ENCODE peak calls at places on chromosomes 4 and X, in five cellular contexts. V is GM12878, L is HepG2, Y is K562, I is SK-N-SH. S is an unnamed sample.
A peak's percentile ranks its signal among the peaks of the same experiment; 100 is the strongest.

GRCh38 chr4:7326693-7327340 is 107.9 kb downstream of the PSAPL1 start:
- DNase-seq in V (no peak), L (no peak), I (peak; percentile 57), Y (no peak), S (no peak)

GRCh38 chrX:150936556-150936955 is 38.1 kb upstream of the CD99L2 start:
- DNase-seq in Y (no peak), I (no peak), V (no peak), L (no peak), S (no peak)

GRCh38 chr4:145014365-145014764 is 83.6 kb downstream of the ANAPC10 start:
- DNase-seq in I (no peak), V (no peak), Y (no peak), L (no peak), S (no peak)

GRCh38 chrX:81174286-81174685 is 27.4 kb downstream of the HMGN5 start:
- DNase-seq in I (no peak), Y (no peak), L (peak; percentile 3), V (no peak), S (no peak)

GRCh38 chrX:43809463-43809862 is 72.8 kb downstream of the MAOB start:
- DNase-seq in V (no peak), I (no peak), Y (no peak), L (no peak), S (no peak)

GRCh38 chr4:6183740-6184139 is 16.6 kb downstream of the JAKMIP1 start:
- DNase-seq in Y (no peak), V (peak; percentile 95), I (no peak), L (no peak), S (no peak)

GRCh38 chr4:128707864-128708263 is 101.6 kb upstream of the JADE1 start:
- DNase-seq in I (no peak), Y (no peak), L (no peak), V (no peak), S (no peak)

GRCh38 chr4:4712800-4713528 is 146.5 kb upstream of the MSX1 start:
- DNase-seq in I (no peak), Y (no peak), L (peak; percentile 91), V (no peak), S (no peak)

GRCh38 chr4:140691369-140691768 is 64.8 kb downstream of the TBC1D9 start:
- DNase-seq in Y (no peak), I (no peak), V (no peak), L (peak; percentile 38), S (no peak)

GRCh38 chrX:130083656-130084382 is 26.5 kb downstream of the ELF4 start:
- DNase-seq in Y (no peak), V (no peak), L (no peak), I (no peak), S (no peak)

GRCh38 chr4:120819816-120820437 is 102.6 kb downstream of the PRDM5 start:
- DNase-seq in L (no peak), V (no peak), I (no peak), Y (no peak), S (no peak)

GRCh38 chr4:147479817-147480216 is 1.1 kb upstream of the EDNRA start:
- DNase-seq in Y (no peak), I (no peak), V (no peak), L (no peak), S (no peak)

GRCh38 chr4:93788712-93789111 is 39.8 kb upstream of the ATOH1 start:
- DNase-seq in Y (peak; percentile 12), I (peak; percentile 35), V (no peak), L (peak; percentile 7), S (peak; percentile 43)

GRCh38 chr4:139223682-139224317 is 46.8 kb upstream of the ELF2 start:
- DNase-seq in V (no peak), I (no peak), L (no peak), Y (no peak), S (no peak)

GRCh38 chr4:84499065-84499982 is at the start of gene NKX6-1:
- DNase-seq in V (no peak), I (peak; percentile 92), L (no peak), Y (peak; percentile 58), S (peak; percentile 87)

GRCh38 chrX:122512561-122513072 is 671.5 kb upstream of the GRIA3 start:
- DNase-seq in V (no peak), Y (no peak), L (no peak), I (no peak), S (no peak)

DNA sequence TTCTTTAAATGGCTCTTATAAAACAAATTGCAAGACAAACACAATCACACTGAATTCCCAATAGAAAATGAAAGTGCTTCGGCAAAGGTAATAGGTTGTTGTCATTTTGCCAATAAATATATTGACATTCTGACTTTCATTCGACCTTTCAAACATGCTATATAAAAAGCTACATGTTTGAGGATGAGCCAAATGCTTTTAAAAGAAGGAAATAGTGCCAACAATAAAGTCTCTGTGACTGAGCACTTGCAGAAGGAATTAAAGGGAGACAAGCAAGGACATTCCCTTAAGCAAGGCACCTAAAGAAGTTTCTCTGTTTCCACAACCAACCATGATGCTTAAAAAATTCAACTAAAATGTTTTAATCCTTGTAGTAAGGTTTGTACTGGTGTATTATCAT is 389.9 kb downstream of the PDGFC start:
- DNase-seq in V (no peak), Y (no peak), L (no peak), I (no peak), S (no peak)
- H3K4me3 ChIP-seq in V (no peak overlapping the region), Y (no peak overlapping the region), L (no peak overlapping the region), I (peak overlapping the region; percentile 26), S (no peak overlapping the region)

GRCh38 chr4:17780461-17781071 is 855 bp downstream of the FAM184B start:
- DNase-seq in I (no peak), L (no peak), V (no peak), Y (no peak), S (no peak)
- TF ChIP-seq ZBTB33 in I (no peak), L (no peak), V (no peak), Y (no peak), S (no peak)

GRCh38 chrX:86295293-86295692 is 147.0 kb downstream of the DACH2 start:
- DNase-seq in Y (no peak), I (no peak), L (no peak), V (no peak), S (no peak)
- H3K4me3 ChIP-seq in Y (no peak overlapping the region), I (no peak overlapping the region), L (no peak overlapping the region), V (no peak overlapping the region), S (no peak overlapping the region)

GRCh38 chrX:68652327-68652930 is 5.0 kb downstream of the STARD8 start:
- DNase-seq in I (peak; percentile 29), Y (no peak), L (no peak), V (no peak), S (no peak)
- TF ChIP-seq ZBTB33 in I (no peak), Y (no peak), L (no peak), V (no peak), S (no peak)

GRCh38 chr4:74374561-74375327 is 9.8 kb downstream of the EREG start:
- DNase-seq in I (no peak), Y (no peak), L (no peak), V (no peak), S (peak; percentile 89)

GRCh38 chr4:74375824-74376426 is 11.0 kb downstream of the EREG start:
- DNase-seq in Y (no peak), V (no peak), L (no peak), I (no peak), S (no peak)

GRCh38 chr4:74370912-74371311 is 6.0 kb downstream of the EREG start:
- DNase-seq in Y (peak; percentile 24), I (peak; percentile 42), V (no peak), L (peak; percentile 65), S (peak; percentile 70)

GRCh38 chr4:74376888-74377483 is 12.0 kb downstream of the EREG start:
- DNase-seq in I (peak; percentile 31), V (no peak), L (peak; percentile 45), Y (peak; percentile 28), S (no peak)

DNA sequence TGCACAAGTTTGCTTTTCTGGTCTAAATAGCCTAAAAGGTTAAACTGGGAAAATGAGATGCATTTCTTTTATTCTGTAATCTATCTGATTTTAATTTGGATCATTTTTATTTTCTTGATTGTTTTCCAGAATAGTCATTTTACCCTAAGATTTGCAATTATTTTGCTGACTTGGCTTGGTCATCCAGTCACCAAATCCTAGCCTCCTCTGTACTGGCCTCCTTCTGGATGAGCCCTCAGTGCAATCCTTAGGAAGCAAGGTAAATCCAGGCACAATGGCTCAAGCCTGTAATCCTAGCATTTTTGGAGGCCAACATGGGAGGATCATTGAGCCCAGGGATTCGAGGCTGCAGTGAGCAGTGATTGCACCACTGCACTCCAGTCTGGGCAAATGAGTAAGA is 9.2 kb downstream of the EREG start:
- DNase-seq in V (no peak), I (no peak), Y (no peak), L (no peak), S (no peak)
- H3K4me3 ChIP-seq in V (no peak overlapping the region), I (no peak overlapping the region), Y (no peak overlapping the region), L (no peak overlapping the region), S (peak overlapping the region; percentile 12)

DNA sequence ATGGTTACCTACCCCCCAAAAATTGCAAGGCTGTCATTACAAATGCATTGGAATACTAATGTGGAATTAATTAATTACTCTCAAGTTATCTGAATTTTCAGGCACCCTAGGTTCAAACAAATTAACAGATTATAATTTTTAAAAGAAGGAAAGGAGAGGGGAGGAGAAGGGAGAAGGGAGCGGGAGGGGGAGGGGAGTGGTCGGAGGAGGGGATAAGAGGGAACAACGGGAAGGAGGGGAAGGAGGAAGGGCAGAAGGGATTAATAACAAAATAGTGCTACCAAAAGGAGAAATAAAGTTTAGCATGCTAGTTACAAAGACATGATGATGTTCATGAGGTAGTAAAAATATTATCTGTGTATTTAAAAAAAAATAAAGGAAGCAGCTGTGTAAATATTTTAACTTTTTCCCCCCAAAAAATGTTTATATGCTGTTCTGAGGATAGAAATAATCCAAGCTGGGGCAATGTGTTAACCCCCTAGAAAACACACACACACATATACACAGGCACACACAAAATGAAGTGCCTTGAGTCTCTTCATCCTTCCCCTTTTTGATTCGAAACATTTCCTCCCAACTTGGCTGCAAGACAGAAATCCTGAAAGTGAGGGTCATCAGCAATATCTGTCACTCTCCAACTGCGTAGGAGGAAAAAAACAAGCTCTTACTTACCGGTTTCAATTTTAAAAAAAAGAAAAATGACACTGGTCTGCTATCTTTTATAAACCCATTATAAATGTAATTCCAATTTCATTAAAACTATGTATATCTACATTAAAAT is 58.8 kb downstream of the PPP3CA start:
- DNase-seq in I (no peak), L (no peak), V (no peak), Y (no peak), S (no peak)
- TF ChIP-seq ZBTB33 in I (no peak), L (no peak), V (no peak), Y (no peak), S (no peak)

DNA sequence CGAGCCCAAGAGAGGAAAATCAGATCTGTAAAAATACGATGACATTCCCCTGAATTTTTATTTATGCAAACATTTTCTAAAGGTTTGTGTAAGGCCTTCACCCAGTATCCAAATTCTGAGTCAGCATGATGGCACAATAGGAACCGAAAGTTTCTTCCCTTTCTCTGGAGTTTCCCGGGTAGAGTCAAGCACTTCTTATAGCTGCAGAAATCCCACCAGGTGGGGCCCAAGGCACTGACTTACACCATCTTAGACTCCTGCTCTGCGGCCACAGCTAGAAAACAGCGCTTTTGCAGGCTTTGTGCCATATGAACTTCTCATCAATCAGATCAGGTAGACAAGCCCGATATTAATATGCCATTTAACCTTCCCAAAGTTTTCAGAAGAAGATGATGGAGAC is 13.4 kb downstream of the LEF1 start:
- DNase-seq in L (no peak), Y (no peak), V (no peak), I (no peak), S (no peak)
- H3K4me3 ChIP-seq in L (no peak overlapping the region), Y (no peak overlapping the region), V (no peak overlapping the region), I (no peak overlapping the region), S (no peak overlapping the region)

S was measured in HCT116.